ENCODE peak calls at places on chromosomes 5 and 9, in five cellular contexts. One of them, this sample, is unnamed.
A peak's percentile ranks its signal among the peaks of the same experiment; 100 is the strongest.

GRCh38 chr9:13904311-13904710 is 409.6 kb downstream of the NFIB start:
- DNase-seq in suprapubic skin: no peak
- DNase-seq in astrocyte of the spinal cord: no peak
- DNase-seq in upper lobe of right lung: no peak
- DNase-seq in nephron progenitor cell: no peak
- DNase-seq in this sample: no peak

GRCh38 chr5:132238901-132239500 is 11.3 kb upstream of the P4HA2 start:
- DNase-seq in suprapubic skin: no peak
- DNase-seq in astrocyte of the spinal cord: no peak
- DNase-seq in upper lobe of right lung: peak; percentile 16
- DNase-seq in nephron progenitor cell: no peak
- DNase-seq in this sample: no peak

GRCh38 chr9:131018621-131019020 is 9.6 kb downstream of the LAMC3 start:
- DNase-seq in suprapubic skin: no peak
- DNase-seq in astrocyte of the spinal cord: no peak
- DNase-seq in upper lobe of right lung: no peak
- DNase-seq in nephron progenitor cell: no peak
- DNase-seq in this sample: no peak

GRCh38 chr9:118305371-118305770 is 601.2 kb downstream of the TLR4 start:
- DNase-seq in suprapubic skin: no peak
- DNase-seq in astrocyte of the spinal cord: no peak
- DNase-seq in upper lobe of right lung: no peak
- DNase-seq in nephron progenitor cell: no peak
- DNase-seq in this sample: no peak

GRCh38 chr9:78295731-78296130 is 1.2 kb upstream of the PSAT1 start:
- DNase-seq in suprapubic skin: no peak
- DNase-seq in astrocyte of the spinal cord: no peak
- DNase-seq in upper lobe of right lung: no peak
- DNase-seq in nephron progenitor cell: no peak
- DNase-seq in this sample: no peak

GRCh38 chr9:113807173-113808061 is 68.7 kb upstream of the ZNF618 start:
- DNase-seq in suprapubic skin: no peak
- DNase-seq in astrocyte of the spinal cord: peak; percentile 57
- DNase-seq in upper lobe of right lung: no peak
- DNase-seq in nephron progenitor cell: peak; percentile 54
- DNase-seq in this sample: no peak

GRCh38 chr9:27880135-27880534 is 306.9 kb upstream of the C9orf72 start:
- DNase-seq in suprapubic skin: no peak
- DNase-seq in astrocyte of the spinal cord: no peak
- DNase-seq in upper lobe of right lung: no peak
- DNase-seq in nephron progenitor cell: no peak
- DNase-seq in this sample: no peak

GRCh38 chr9:13083366-13083765 is 196.1 kb downstream of the MPDZ start:
- DNase-seq in suprapubic skin: no peak
- DNase-seq in astrocyte of the spinal cord: no peak
- DNase-seq in upper lobe of right lung: no peak
- DNase-seq in nephron progenitor cell: no peak
- DNase-seq in this sample: no peak

GRCh38 chr9:131862261-131862660 is 122.4 kb upstream of the RAPGEF1 start:
- DNase-seq in suprapubic skin: no peak
- DNase-seq in astrocyte of the spinal cord: no peak
- DNase-seq in upper lobe of right lung: no peak
- DNase-seq in nephron progenitor cell: no peak
- DNase-seq in this sample: no peak

GRCh38 chr9:95481000-95481399 is 35.8 kb downstream of the PTCH1 start:
- DNase-seq in suprapubic skin: no peak
- DNase-seq in astrocyte of the spinal cord: no peak
- DNase-seq in upper lobe of right lung: no peak
- DNase-seq in nephron progenitor cell: no peak
- DNase-seq in this sample: no peak

GRCh38 chr5:76819851-76820280 is 1.0 kb downstream of the F2RL1 start:
- DNase-seq in suprapubic skin: no peak
- DNase-seq in astrocyte of the spinal cord: no peak
- DNase-seq in upper lobe of right lung: peak; percentile 66
- DNase-seq in nephron progenitor cell: peak; percentile 15
- DNase-seq in this sample: no peak

GRCh38 chr9:128628471-128629048 is 28.1 kb downstream of the DYNC2I2 start:
- DNase-seq in suprapubic skin: no peak
- DNase-seq in astrocyte of the spinal cord: no peak
- DNase-seq in upper lobe of right lung: no peak
- DNase-seq in nephron progenitor cell: no peak
- DNase-seq in this sample: no peak

GRCh38 chr5:150992705-150993104 is 27.7 kb upstream of the GPX3 start:
- DNase-seq in suprapubic skin: no peak
- DNase-seq in astrocyte of the spinal cord: no peak
- DNase-seq in upper lobe of right lung: no peak
- DNase-seq in nephron progenitor cell: no peak
- DNase-seq in this sample: no peak

GRCh38 chr5:105414067-105414466 is 1851.5 kb upstream of the NUDT12 start:
- DNase-seq in suprapubic skin: no peak
- DNase-seq in astrocyte of the spinal cord: no peak
- DNase-seq in upper lobe of right lung: no peak
- DNase-seq in nephron progenitor cell: no peak
- DNase-seq in this sample: no peak

GRCh38 chr5:128038641-128039040 is 44.9 kb upstream of the SLC12A2 start:
- DNase-seq in suprapubic skin: no peak
- DNase-seq in astrocyte of the spinal cord: peak; percentile 53
- DNase-seq in upper lobe of right lung: no peak
- DNase-seq in nephron progenitor cell: no peak
- DNase-seq in this sample: no peak

GRCh38 chr9:74804018-74804385 is 83.7 kb downstream of the TRPM6 start:
- DNase-seq in suprapubic skin: no peak
- DNase-seq in astrocyte of the spinal cord: peak; percentile 12
- DNase-seq in upper lobe of right lung: no peak
- DNase-seq in nephron progenitor cell: no peak
- DNase-seq in this sample: no peak

GRCh38 chr9:113989781-113990569 is 88.1 kb downstream of the AMBP start:
- DNase-seq in suprapubic skin: no peak
- DNase-seq in astrocyte of the spinal cord: no peak
- DNase-seq in upper lobe of right lung: no peak
- DNase-seq in nephron progenitor cell: no peak
- DNase-seq in this sample: no peak

GRCh38 chr9:124780757-124781151 is 3.8 kb downstream of the OLFML2A start:
- DNase-seq in suprapubic skin: no peak
- DNase-seq in astrocyte of the spinal cord: no peak
- DNase-seq in upper lobe of right lung: peak; percentile 32
- DNase-seq in nephron progenitor cell: no peak
- DNase-seq in this sample: no peak

GRCh38 chr9:37512439-37512838 is 26.7 kb downstream of the POLR1E start:
- DNase-seq in suprapubic skin: no peak
- DNase-seq in astrocyte of the spinal cord: no peak
- DNase-seq in upper lobe of right lung: no peak
- DNase-seq in nephron progenitor cell: no peak
- DNase-seq in this sample: no peak

GRCh38 chr5:60821488-60822284 is 22.4 kb downstream of the ELOVL7 start:
- DNase-seq in suprapubic skin: no peak
- DNase-seq in astrocyte of the spinal cord: no peak
- DNase-seq in upper lobe of right lung: no peak
- DNase-seq in nephron progenitor cell: no peak
- DNase-seq in this sample: no peak

GRCh38 chr9:19782005-19782404 is 6.8 kb downstream of the SLC24A2 start:
- DNase-seq in suprapubic skin: no peak
- DNase-seq in astrocyte of the spinal cord: peak; percentile 5
- DNase-seq in upper lobe of right lung: no peak
- DNase-seq in nephron progenitor cell: peak; percentile 30
- DNase-seq in this sample: no peak

GRCh38 chr9:93004561-93004960 is 53.9 kb upstream of the SUSD3 start:
- DNase-seq in suprapubic skin: no peak
- DNase-seq in astrocyte of the spinal cord: no peak
- DNase-seq in upper lobe of right lung: no peak
- DNase-seq in nephron progenitor cell: no peak
- DNase-seq in this sample: no peak

GRCh38 chr5:124839371-124839998 is 93.0 kb upstream of the ZNF608 start:
- DNase-seq in suprapubic skin: no peak
- DNase-seq in astrocyte of the spinal cord: no peak
- DNase-seq in upper lobe of right lung: no peak
- DNase-seq in nephron progenitor cell: no peak
- DNase-seq in this sample: no peak

GRCh38 chr9:134618823-134619454 is 22.7 kb upstream of the COL5A1 start:
- DNase-seq in suprapubic skin: peak; percentile 37
- DNase-seq in astrocyte of the spinal cord: no peak
- DNase-seq in upper lobe of right lung: peak; percentile 37
- DNase-seq in nephron progenitor cell: no peak
- DNase-seq in this sample: peak; percentile 4

GRCh38 chr5:126031989-126032716 is 391.1 kb upstream of the GRAMD2B start:
- DNase-seq in suprapubic skin: no peak
- DNase-seq in astrocyte of the spinal cord: peak; percentile 87
- DNase-seq in upper lobe of right lung: no peak
- DNase-seq in nephron progenitor cell: no peak
- DNase-seq in this sample: no peak

GRCh38 chr5:148909766-148910165 is 83.4 kb downstream of the ADRB2 start:
- DNase-seq in suprapubic skin: no peak
- DNase-seq in astrocyte of the spinal cord: no peak
- DNase-seq in upper lobe of right lung: no peak
- DNase-seq in nephron progenitor cell: no peak
- DNase-seq in this sample: no peak

GRCh38 chr5:160448886-160449285 is 27.2 kb downstream of the PTTG1 start:
- DNase-seq in suprapubic skin: no peak
- DNase-seq in astrocyte of the spinal cord: no peak
- DNase-seq in upper lobe of right lung: no peak
- DNase-seq in nephron progenitor cell: no peak
- DNase-seq in this sample: no peak

GRCh38 chr5:137122075-137122474 is 377.1 kb downstream of the SPOCK1 start:
- DNase-seq in suprapubic skin: no peak
- DNase-seq in astrocyte of the spinal cord: no peak
- DNase-seq in upper lobe of right lung: no peak
- DNase-seq in nephron progenitor cell: no peak
- DNase-seq in this sample: no peak

GRCh38 chr5:132269635-132270344 is 12.3 kb downstream of the PDLIM4 start:
- DNase-seq in suprapubic skin: no peak
- DNase-seq in astrocyte of the spinal cord: no peak
- DNase-seq in upper lobe of right lung: no peak
- DNase-seq in nephron progenitor cell: no peak
- DNase-seq in this sample: no peak

GRCh38 chr9:122332083-122332482 is 38.7 kb upstream of the PTGS1 start:
- DNase-seq in suprapubic skin: no peak
- DNase-seq in astrocyte of the spinal cord: no peak
- DNase-seq in upper lobe of right lung: no peak
- DNase-seq in nephron progenitor cell: no peak
- DNase-seq in this sample: no peak

GRCh38 chr5:113205807-113206206 is 229.0 kb downstream of the TSSK1B start:
- DNase-seq in suprapubic skin: no peak
- DNase-seq in astrocyte of the spinal cord: no peak
- DNase-seq in upper lobe of right lung: no peak
- DNase-seq in nephron progenitor cell: no peak
- DNase-seq in this sample: no peak
- TF ChIP-seq CTCF in suprapubic skin: no peak
- TF ChIP-seq CTCF in astrocyte of the spinal cord: no peak
- TF ChIP-seq CTCF in upper lobe of right lung: no peak
- TF ChIP-seq CTCF in nephron progenitor cell: no peak
- TF ChIP-seq CTCF in this sample: no peak

DNA sequence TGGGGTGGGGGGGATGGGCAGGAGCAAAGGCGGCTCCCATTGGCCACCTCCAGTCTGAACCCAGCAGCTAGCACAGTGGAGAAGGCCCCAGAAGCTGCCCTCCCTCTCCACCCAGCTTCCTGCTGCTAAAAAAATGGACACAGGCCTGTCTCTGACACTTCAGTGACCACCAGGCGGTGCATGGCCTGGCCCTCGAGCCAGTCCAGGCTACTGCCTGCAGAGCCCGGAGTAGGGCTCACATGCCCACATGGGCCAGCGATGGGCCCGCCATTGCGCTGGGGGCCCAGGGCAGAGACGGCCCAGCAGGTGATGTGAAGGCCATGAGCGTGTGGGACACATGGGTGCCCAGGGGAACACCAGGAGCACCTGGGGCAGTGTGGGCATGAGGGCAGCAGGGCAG is 52.1 kb upstream of the NOTCH1 start:
- DNase-seq in suprapubic skin: no peak
- DNase-seq in astrocyte of the spinal cord: no peak
- DNase-seq in upper lobe of right lung: no peak
- DNase-seq in nephron progenitor cell: no peak
- DNase-seq in this sample: no peak
- TF ChIP-seq CTCF in suprapubic skin: no peak
- TF ChIP-seq CTCF in astrocyte of the spinal cord: peak; percentile 4
- TF ChIP-seq CTCF in upper lobe of right lung: no peak
- TF ChIP-seq CTCF in nephron progenitor cell: no peak
- TF ChIP-seq CTCF in this sample: no peak

DNA sequence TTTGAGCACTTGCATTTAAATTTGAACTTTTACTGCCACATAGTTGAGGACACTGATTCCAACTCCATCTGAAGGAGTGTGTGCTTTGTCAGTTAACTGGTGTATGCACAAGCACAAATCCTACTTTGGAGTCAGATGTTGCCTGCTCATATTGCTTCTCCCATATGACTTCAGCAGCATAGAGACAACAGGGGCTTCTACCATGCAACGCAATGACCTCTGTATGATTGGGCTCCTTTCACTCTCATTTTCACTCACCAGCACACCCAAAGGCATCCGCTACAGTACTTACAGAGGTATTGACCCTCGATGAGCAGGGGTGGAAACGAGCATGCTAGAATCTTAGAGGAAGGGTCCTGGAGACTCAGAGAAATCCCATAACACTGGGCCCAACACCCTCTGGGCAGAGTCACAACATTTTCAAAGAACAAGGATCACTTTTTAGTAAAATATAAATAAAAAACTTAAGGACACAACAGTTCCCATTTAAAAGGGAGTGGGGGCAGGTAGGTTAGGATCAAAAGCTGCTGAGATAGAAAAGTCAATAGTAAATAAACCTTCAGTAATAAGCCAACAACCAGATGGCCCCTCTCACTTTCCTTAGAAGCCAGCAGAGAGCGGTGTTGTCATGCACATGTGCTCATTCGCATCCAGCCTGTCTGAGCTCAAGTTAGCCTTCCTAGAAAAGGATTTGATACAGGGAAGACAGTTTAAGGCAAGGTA is 203.8 kb downstream of the SNCAIP start:
- DNase-seq in suprapubic skin: no peak
- DNase-seq in astrocyte of the spinal cord: peak; percentile 77
- DNase-seq in upper lobe of right lung: no peak
- DNase-seq in nephron progenitor cell: peak; percentile 45
- DNase-seq in this sample: peak; percentile 17
- TF ChIP-seq CTCF in suprapubic skin: peak; percentile 41
- TF ChIP-seq CTCF in astrocyte of the spinal cord: peak; percentile 77
- TF ChIP-seq CTCF in upper lobe of right lung: peak; percentile 64
- TF ChIP-seq CTCF in nephron progenitor cell: peak; percentile 79
- TF ChIP-seq CTCF in this sample: no peak

GRCh38 chr5:142544946-142545652 is 140.8 kb downstream of the FGF1 start:
- DNase-seq in suprapubic skin: no peak
- DNase-seq in astrocyte of the spinal cord: peak; percentile 30
- DNase-seq in upper lobe of right lung: no peak
- DNase-seq in nephron progenitor cell: no peak
- DNase-seq in this sample: no peak

GRCh38 chr5:142545653-142546322 is 140.1 kb downstream of the FGF1 start:
- DNase-seq in suprapubic skin: no peak
- DNase-seq in astrocyte of the spinal cord: peak; percentile 59
- DNase-seq in upper lobe of right lung: no peak
- DNase-seq in nephron progenitor cell: no peak
- DNase-seq in this sample: no peak

GRCh38 chr5:142540774-142541466 is 145.0 kb downstream of the FGF1 start:
- DNase-seq in suprapubic skin: no peak
- DNase-seq in astrocyte of the spinal cord: peak; percentile 72
- DNase-seq in upper lobe of right lung: no peak
- DNase-seq in nephron progenitor cell: no peak
- DNase-seq in this sample: no peak

GRCh38 chr5:142543951-142544753 is 141.7 kb downstream of the FGF1 start:
- DNase-seq in suprapubic skin: no peak
- DNase-seq in astrocyte of the spinal cord: no peak
- DNase-seq in upper lobe of right lung: no peak
- DNase-seq in nephron progenitor cell: no peak
- DNase-seq in this sample: no peak

GRCh38 chr5:142542906-142543305 is 143.0 kb downstream of the FGF1 start:
- DNase-seq in suprapubic skin: no peak
- DNase-seq in astrocyte of the spinal cord: peak; percentile 26
- DNase-seq in upper lobe of right lung: no peak
- DNase-seq in nephron progenitor cell: no peak
- DNase-seq in this sample: no peak
- TF ChIP-seq CTCF in suprapubic skin: no peak
- TF ChIP-seq CTCF in astrocyte of the spinal cord: peak; percentile 19
- TF ChIP-seq CTCF in upper lobe of right lung: peak; percentile 36
- TF ChIP-seq CTCF in nephron progenitor cell: no peak
- TF ChIP-seq CTCF in this sample: no peak

This sample was measured in activated B cell treated with CpG ODN at 0.5 μM for 24 hours.